ENCODE peak calls at places on chromosomes 1 and 21, in five cellular contexts. One of them, this sample, is unnamed.

GRCh38 chr1:227883073-227883520 is 64.6 kb downstream of the WNT9A start:
- DNase-seq in T-cell: no peak
- DNase-seq in HEK293T: no peak
- DNase-seq in lower lobe of right lung: peak
- DNase-seq in lung microvascular endothelial cell: no peak
- DNase-seq in this sample: no peak

GRCh38 chr1:58870298-58870676 is 86.4 kb upstream of the JUN start:
- DNase-seq in lower lobe of right lung: no peak
- DNase-seq in T-cell: no peak
- DNase-seq in HEK293T: no peak
- DNase-seq in lung microvascular endothelial cell: peak
- DNase-seq in this sample: peak

GRCh38 chr1:211722277-211723175 is 47.1 kb upstream of the NEK2 start:
- DNase-seq in lower lobe of right lung: no peak
- DNase-seq in lung microvascular endothelial cell: no peak
- DNase-seq in T-cell: no peak
- DNase-seq in HEK293T: no peak
- DNase-seq in this sample: no peak

GRCh38 chr1:46654012-46654411 is 14.2 kb downstream of the ATPAF1 start:
- DNase-seq in lung microvascular endothelial cell: no peak
- DNase-seq in T-cell: no peak
- DNase-seq in lower lobe of right lung: no peak
- DNase-seq in HEK293T: no peak
- DNase-seq in this sample: no peak

GRCh38 chr21:44574457-44575306 is 1.2 kb downstream of the KRTAP10-4 start:
- DNase-seq in lower lobe of right lung: peak
- DNase-seq in T-cell: peak
- DNase-seq in HEK293T: no peak
- DNase-seq in lung microvascular endothelial cell: no peak
- DNase-seq in this sample: no peak

GRCh38 chr1:70760170-70760569 is 287.4 kb downstream of the PTGER3 start:
- DNase-seq in lung microvascular endothelial cell: no peak
- DNase-seq in lower lobe of right lung: no peak
- DNase-seq in HEK293T: no peak
- DNase-seq in T-cell: no peak
- DNase-seq in this sample: no peak

GRCh38 chr21:15848632-15849031 is 118.8 kb downstream of the USP25 start:
- DNase-seq in lower lobe of right lung: no peak
- DNase-seq in T-cell: no peak
- DNase-seq in lung microvascular endothelial cell: peak
- DNase-seq in HEK293T: no peak
- DNase-seq in this sample: no peak

GRCh38 chr1:150543500-150544143 is 5.6 kb upstream of the ADAMTSL4 start:
- DNase-seq in lung microvascular endothelial cell: no peak
- DNase-seq in HEK293T: no peak
- DNase-seq in lower lobe of right lung: no peak
- DNase-seq in T-cell: no peak
- DNase-seq in this sample: no peak

GRCh38 chr1:238029126-238029525 is 138.4 kb upstream of the ZP4 start:
- DNase-seq in lung microvascular endothelial cell: no peak
- DNase-seq in lower lobe of right lung: no peak
- DNase-seq in T-cell: no peak
- DNase-seq in HEK293T: no peak
- DNase-seq in this sample: no peak

GRCh38 chr1:58922302-58923089 is 138.6 kb upstream of the JUN start:
- DNase-seq in HEK293T: no peak
- DNase-seq in lower lobe of right lung: peak
- DNase-seq in lung microvascular endothelial cell: no peak
- DNase-seq in T-cell: peak
- DNase-seq in this sample: peak

This sample was measured in kidney.